ENCODE peak calls at places on chromosomes 13 and 19, in nine cellular contexts. S is nephron progenitor cell; W is astrocyte of the hippocampus; V is mucosa of descending colon; H is activated CD4-positive, alpha-beta T cell treated with anti-CD3 and anti-CD28 coated beads, Interleukin-2, amount 10 ng/mL, durations not matched to agents 7 days and 5 days; E is body of pancreas; B is GF-D8; O is A172; K is iPS-NIHi11. G is an unnamed sample.

GRCh38 chr13:42968906-42969305 is 23.1 kb downstream of the EPSTI1 start:
- DNase-seq in S (no peak), W (no peak), V (peak), H (no peak), E (peak), B (no peak), O (no peak), K (peak), G (no peak)

GRCh38 chr19:11418518-11419506 is at the start of gene RGL3:
- DNase-seq in S (peak), W (peak), V (peak), H (no peak), E (peak), B (no peak), O (no peak), K (peak), G (no peak)

GRCh38 chr19:12891553-12892021 is 627 bp downstream of the GCDH start:
- DNase-seq in S (peak), W (no peak), V (no peak), H (no peak), E (no peak), B (no peak), O (no peak), K (no peak), G (peak)

GRCh38 chr13:110445183-110445582 is 116.3 kb downstream of the RAB20 start:
- DNase-seq in S (no peak), W (no peak), V (no peak), H (no peak), E (no peak), B (peak), O (peak), K (no peak), G (no peak)

GRCh38 chr19:51470966-51471365 is 7.4 kb upstream of the CEACAM18 start:
- DNase-seq in S (no peak), W (no peak), V (no peak), H (no peak), E (no peak), B (peak), O (no peak), K (no peak), G (no peak)

GRCh38 chr13:81473366-81473899 is 1132.5 kb upstream of the SPRY2 start:
- DNase-seq in S (no peak), W (no peak), V (no peak), H (no peak), E (no peak), B (no peak), O (no peak), K (no peak), G (no peak)

GRCh38 chr19:1789282-1790020 is 22.6 kb downstream of the ATP8B3 start:
- DNase-seq in S (peak), W (no peak), V (no peak), H (no peak), E (no peak), B (no peak), O (no peak), K (peak), G (no peak)

GRCh38 chr13:57739791-57740190 is 108.2 kb downstream of the PCDH17 start:
- DNase-seq in S (no peak), W (peak), V (no peak), H (no peak), E (no peak), B (no peak), O (no peak), K (no peak), G (no peak)

GRCh38 chr13:50521750-50522149 is 321.7 kb downstream of the DLEU7 start:
- DNase-seq in S (peak), W (no peak), V (no peak), H (no peak), E (peak), B (no peak), O (no peak), K (no peak), G (no peak)

GRCh38 chr19:4304509-4305252 is at the start of gene FSD1:
- DNase-seq in S (peak), W (peak), V (no peak), H (peak), E (no peak), B (no peak), O (peak), K (peak), G (peak)

GRCh38 chr19:1849132-1849474 is 820 bp upstream of the REXO1 start:
- DNase-seq in S (no peak), W (no peak), V (no peak), H (no peak), E (no peak), B (no peak), O (no peak), K (no peak), G (no peak)

GRCh38 chr19:19059837-19060611 is 3.8 kb upstream of the SLC25A42 start:
- DNase-seq in S (no peak), W (no peak), V (no peak), H (no peak), E (no peak), B (no peak), O (no peak), K (no peak), G (peak)

GRCh38 chr19:30214651-30215051 is 157.5 kb upstream of the ZNF536 start:
- DNase-seq in S (no peak), W (no peak), V (no peak), H (peak), E (no peak), B (no peak), O (no peak), K (no peak), G (no peak)

GRCh38 chr13:98014766-98015165 is 61.3 kb downstream of the IPO5 start:
- DNase-seq in S (no peak), W (no peak), V (no peak), H (no peak), E (no peak), B (no peak), O (peak), K (no peak), G (no peak)